ENCODE peak calls at places on chromosomes 12 and 14, in seven cellular contexts. B is neuronal stem cell, E is small intestine, M is DND-41, L is endothelial cell of umbilical vein, N is uterus, Q is AG04450. X is an unnamed sample. For H3K9me3, the result is how much of the 10 kb centered on the place peaks cover.

GRCh38 chr12:80892597-80893445 is 44.9 kb downstream of the LIN7A start:
- DNase-seq in M (no peak), E (no peak), N (no peak), Q (no peak), B (no peak), L (no peak), X (no peak)

GRCh38 chr12:68867606-68868005 is 59.6 kb downstream of the MDM2 start:
- DNase-seq in M (no peak), B (no peak), E (no peak), L (no peak), N (no peak), Q (no peak), X (no peak)

GRCh38 chr12:1474567-1475153 is 119.7 kb downstream of the FBXL14 start:
- DNase-seq in N (no peak), M (no peak), E (no peak), B (peak), L (peak), Q (peak), X (no peak)

GRCh38 chr14:76770521-76771431 is 9.5 kb downstream of the VASH1 start:
- DNase-seq in Q (no peak), B (no peak), M (no peak), L (no peak), N (no peak), E (no peak), X (no peak)

GRCh38 chr14:30559638-30560071 is 697 bp downstream of the G2E3 start:
- DNase-seq in L (peak), E (peak), Q (no peak), M (peak), N (no peak), B (peak), X (no peak)

GRCh38 chr14:74478996-74479635 is 14.0 kb downstream of the NPC2 start:
- DNase-seq in Q (no peak), N (no peak), E (peak), L (peak), B (peak), M (no peak), X (no peak)

GRCh38 chr14:101233016-101233355 is 328.3 kb upstream of the DIO3 start:
- DNase-seq in B (no peak), E (no peak), N (no peak), L (no peak), M (no peak), Q (no peak), X (no peak)

GRCh38 chr12:124509300-124509675 is 58.1 kb downstream of the NCOR2 start:
- DNase-seq in L (no peak), M (no peak), Q (no peak), E (no peak), B (no peak), N (no peak), X (no peak)

GRCh38 chr12:121452356-121453021 is 52.6 kb downstream of the RNF34 start:
- DNase-seq in L (peak), B (no peak), M (no peak), E (peak), N (peak), Q (no peak), X (no peak)

GRCh38 chr14:53389207-53389606 is 236.1 kb upstream of the DDHD1 start:
- DNase-seq in N (no peak), Q (no peak), L (peak), M (no peak), E (no peak), B (no peak), X (no peak)

GRCh38 chr12:75922944-75923642 is 108.5 kb downstream of the PHLDA1 start:
- DNase-seq in B (no peak), N (no peak), M (no peak), L (no peak), E (no peak), Q (no peak), X (no peak)

GRCh38 chr14:46279776-46280175 is 371.8 kb downstream of the RPL10L start:
- DNase-seq in M (no peak), B (no peak), L (no peak), E (no peak), N (no peak), Q (no peak), X (no peak)

GRCh38 chr12:79521576-79521975 is 169.2 kb downstream of the PAWR start:
- DNase-seq in N (no peak), M (no peak), L (no peak), B (no peak), E (no peak), Q (no peak), X (no peak)

GRCh38 chr14:104129556-104129955 is 8.8 kb upstream of the KIF26A start:
- DNase-seq in M (no peak), L (no peak), N (no peak), B (no peak), Q (no peak), E (no peak), X (no peak)

GRCh38 chr12:119512772-119513497 is 80.6 kb upstream of the TMEM233 start:
- DNase-seq in E (no peak), L (no peak), M (peak), Q (no peak), B (peak), N (no peak), X (no peak)

GRCh38 chr12:132227782-132228417 is 83.6 kb downstream of the NOC4L start:
- DNase-seq in M (no peak), N (no peak), L (no peak), E (no peak), B (no peak), Q (no peak), X (no peak)

GRCh38 chr12:123269395-123269892 is 2.2 kb downstream of the CDK2AP1 start:
- DNase-seq in Q (no peak), N (peak), M (no peak), B (peak), L (peak), E (peak), X (peak)

GRCh38 chr12:122995503-122996187 is 15.2 kb downstream of the ARL6IP4 start:
- DNase-seq in L (no peak), M (no peak), Q (no peak), N (no peak), E (no peak), B (no peak), X (no peak)

GRCh38 chr12:62660763-62661162 is 194.1 kb downstream of the MON2 start:
- DNase-seq in M (no peak), Q (no peak), E (no peak), B (no peak), L (peak), N (no peak), X (no peak)

GRCh38 chr14:32345311-32345771 is 16.2 kb downstream of the AKAP6 start:
- DNase-seq in L (peak), M (no peak), B (no peak), Q (no peak), E (peak), N (no peak), X (no peak)

GRCh38 chr14:105486974-105487448 is 325 bp downstream of the CRIP1 start:
- DNase-seq in Q (no peak), B (no peak), M (no peak), E (peak), N (peak), L (no peak), X (peak)

GRCh38 chr12:5807538-5808219 is 137.4 kb downstream of the ANO2 start:
- DNase-seq in E (no peak), L (no peak), N (no peak), B (no peak), Q (no peak), M (no peak), X (no peak)

GRCh38 chr12:107320031-107320928 is 226.9 kb upstream of the CRY1 start:
- DNase-seq in N (no peak), L (peak), Q (no peak), B (no peak), M (peak), E (peak), X (peak)

GRCh38 chr12:1356285-1356684 is 238.1 kb downstream of the FBXL14 start:
- DNase-seq in Q (no peak), B (no peak), M (no peak), E (no peak), L (peak), N (no peak), X (no peak)

GRCh38 chr14:103105580-103106168 is 11.1 kb downstream of the EXOC3L4 start:
- DNase-seq in Q (no peak), M (peak), L (no peak), E (peak), N (no peak), B (no peak), X (no peak)

GRCh38 chr14:74620497-74620921 is 8.5 kb upstream of the LTBP2 start:
- DNase-seq in E (no peak), M (no peak), N (no peak), B (no peak), Q (peak), L (peak), X (no peak)

GRCh38 chr12:93751864-93752610 is 74.9 kb downstream of the CRADD start:
- DNase-seq in Q (peak), M (no peak), E (no peak), B (no peak), N (no peak), L (no peak), X (no peak)

GRCh38 chr12:42261708-42262107 is 23.7 kb upstream of the YAF2 start:
- DNase-seq in Q (no peak), E (no peak), M (no peak), B (no peak), L (no peak), N (no peak), X (no peak)

GRCh38 chr12:22935090-22935489 is 310.1 kb downstream of the ETNK1 start:
- DNase-seq in E (no peak), M (no peak), B (no peak), N (no peak), Q (no peak), L (no peak), X (no peak)

GRCh38 chr12:3135522-3136461 is 58.6 kb downstream of the TSPAN9 start:
- DNase-seq in B (peak), Q (peak), M (peak), N (peak), E (peak), L (peak), X (peak)

GRCh38 chr12:130029151-130029550 is 125.3 kb upstream of the TMEM132D start:
- DNase-seq in E (no peak), N (no peak), M (no peak), L (no peak), Q (no peak), B (no peak), X (no peak)

GRCh38 chr14:68607081-68607851 is 185.6 kb downstream of the ZFP36L1 start:
- DNase-seq in M (no peak), L (peak), N (peak), B (no peak), E (no peak), Q (no peak), X (no peak)

GRCh38 chr12:3145546-3146310 is 68.5 kb downstream of the TSPAN9 start:
- DNase-seq in L (no peak), M (no peak), E (no peak), B (no peak), N (no peak), Q (no peak), X (no peak)

GRCh38 chr12:46858368-46858767 is 32.6 kb upstream of the SLC38A4 start:
- DNase-seq in Q (no peak), E (no peak), L (no peak), N (no peak), M (no peak), B (no peak), X (no peak)
- H3K9me3 ChIP-seq in Q (under half), E (under half), L (under half), N (under half), M (under half), B (under half), X (under half)

GRCh38 chr12:47317182-47317915 is 237.6 kb upstream of the AMIGO2 start:
- DNase-seq in N (no peak), M (no peak), B (no peak), Q (no peak), E (peak), L (no peak), X (no peak)
- H3K4me3 ChIP-seq in N (no peak), M (no peak), B (no peak), Q (no peak), E (no peak), L (no peak), X (peak)

GRCh38 chr14:24659916-24660570 is 26.1 kb upstream of the GZMB start:
- DNase-seq in E (no peak), N (no peak), B (no peak), L (no peak), Q (no peak), M (no peak), X (no peak)
- H3K9me3 ChIP-seq in E (under half), N (under half), B (under half), L (under half), Q (under half), M (under half), X (under half)

DNA sequence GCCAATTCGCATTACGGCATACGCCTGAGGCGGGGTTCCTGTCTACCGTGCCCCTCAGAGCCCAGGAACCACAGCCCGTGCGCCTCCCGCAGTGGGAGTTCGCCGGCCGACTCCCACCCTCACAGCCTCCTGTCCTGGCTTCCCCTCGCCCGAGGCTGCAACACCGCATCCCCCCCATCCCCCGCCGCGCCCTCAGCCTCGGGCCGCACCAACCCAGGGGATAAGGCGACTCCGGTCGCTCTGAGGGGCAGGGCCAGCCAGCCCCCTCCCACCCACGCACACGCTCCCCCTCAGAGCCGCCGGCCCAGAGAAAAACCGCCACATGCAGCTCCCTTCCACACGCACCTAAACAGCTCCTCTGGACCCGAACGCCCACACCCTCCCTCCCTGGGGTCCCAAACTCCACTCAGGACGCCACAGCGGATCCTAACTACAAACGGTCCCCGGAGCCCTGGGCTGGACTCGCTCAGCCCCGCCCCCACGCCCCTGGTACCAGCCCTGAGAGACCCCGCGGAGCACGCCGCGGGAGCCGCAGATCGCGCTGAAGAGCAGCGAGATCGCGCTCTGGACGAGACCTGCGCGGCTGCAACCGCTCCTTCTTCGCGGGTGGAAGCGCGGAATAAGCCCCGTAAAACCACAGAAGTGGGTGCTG is at the start of gene C14orf39:
- DNase-seq in L (peak), N (no peak), M (no peak), E (no peak), B (peak), Q (peak), X (no peak)
- H3K4me3 ChIP-seq in L (peak), N (no peak), M (no peak), E (no peak), B (peak), Q (peak), X (no peak)

GRCh38 chr12:14384783-14385638 is 19.5 kb downstream of the ATF7IP start:
- DNase-seq in N (peak), B (peak), M (peak), Q (peak), E (peak), L (peak), X (peak)
- H3K9me3 ChIP-seq in N (under half), B (under half), M (under half), Q (under half), E (under half), L (under half), X (under half)

GRCh38 chr12:116599285-116600122 is 40.3 kb downstream of the MAP1LC3B2 start:
- DNase-seq in E (peak), Q (peak), N (peak), B (peak), M (peak), L (peak), X (peak)
- H3K4me3 ChIP-seq in E (no peak), Q (peak), N (peak), B (no peak), M (no peak), L (peak), X (no peak)

GRCh38 chr12:14225064-14225463 is 140.4 kb upstream of the ATF7IP start:
- DNase-seq in N (no peak), L (no peak), M (no peak), Q (no peak), B (no peak), E (no peak), X (no peak)
- H3K9me3 ChIP-seq in N (under half), L (under half), M (under half), Q (under half), B (under half), E (under half), X (under half)

DNA sequence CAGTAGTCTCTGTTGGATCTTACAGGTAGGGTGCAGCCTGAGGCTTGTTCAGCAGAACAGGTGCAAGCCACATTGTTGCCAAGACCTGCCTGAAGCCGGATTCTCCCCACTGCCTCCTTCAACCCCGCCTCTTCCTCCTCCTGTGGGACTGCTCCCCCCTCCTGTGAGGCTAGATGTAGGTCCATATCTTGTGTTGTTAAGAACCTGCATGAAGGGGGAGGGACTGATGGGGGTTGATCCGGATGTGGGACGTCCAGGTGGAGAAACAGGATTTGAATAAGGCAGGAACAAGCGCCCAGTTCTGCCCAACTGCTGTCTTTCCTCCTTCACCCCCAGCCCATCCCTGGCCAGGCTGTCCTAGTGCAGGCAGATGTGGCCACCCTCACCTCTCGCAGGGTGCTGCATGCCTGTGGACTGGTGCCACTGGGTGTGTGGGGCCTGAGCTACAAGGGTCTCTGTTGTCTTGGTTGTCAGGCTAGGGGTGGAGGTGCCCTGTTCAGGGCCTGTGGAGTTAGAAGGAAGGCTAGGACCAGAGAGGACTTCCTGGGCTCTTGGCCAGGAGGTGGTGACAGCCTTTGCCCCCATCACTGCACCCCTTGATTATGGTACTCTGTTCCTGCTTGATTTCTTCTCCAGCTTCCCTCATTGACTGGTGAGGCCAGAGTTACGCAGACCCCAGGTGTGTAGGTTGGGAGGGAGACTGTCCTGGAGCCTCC is 1.4 kb downstream of the NR4A1 start:
- DNase-seq in L (no peak), E (peak), N (no peak), B (no peak), Q (no peak), M (peak), X (peak)
- H3K4me3 ChIP-seq in L (no peak), E (no peak), N (peak), B (peak), Q (peak), M (no peak), X (peak)

GRCh38 chr14:106547735-106548550 is 1021.6 kb downstream of the TMEM121 start:
- DNase-seq in Q (no peak), E (no peak), N (no peak), L (no peak), M (no peak), B (no peak), X (no peak)
- H3K9me3 ChIP-seq in Q (under half), E (under half), N (under half), L (under half), M (under half), B (under half), X (under half)

DNA sequence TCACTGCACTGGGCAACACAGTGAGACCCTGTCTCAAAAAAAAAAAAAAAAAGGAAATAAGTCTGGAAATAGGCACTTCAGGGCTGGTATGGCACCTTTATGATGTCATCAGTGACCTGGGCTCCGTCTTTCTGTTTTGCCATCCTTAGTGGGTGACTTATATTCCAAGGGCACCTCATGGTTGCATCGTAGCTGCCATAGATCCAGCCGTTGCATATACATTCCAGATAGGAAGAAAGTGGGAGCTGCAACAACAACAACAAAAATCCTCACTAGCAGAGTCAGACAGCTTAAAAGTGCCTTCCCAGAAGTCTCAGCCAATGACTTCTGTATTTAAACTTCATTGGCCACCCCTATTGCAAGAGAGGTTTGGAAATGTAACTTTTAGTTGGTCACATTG is 26.4 kb downstream of the MYL2 start:
- DNase-seq in L (no peak), B (no peak), E (no peak), N (no peak), M (no peak), Q (no peak), X (no peak)
- H3K4me3 ChIP-seq in L (no peak), B (no peak), E (no peak), N (no peak), M (no peak), Q (no peak), X (no peak)